ENCODE peak calls at places on chromosomes 13 and 19, in four cellular contexts. One of them, this sample, is unnamed.

GRCh38 chr19:50272263-50272897 is 56.8 kb downstream of the KCNC3 start:
- DNase-seq in mammary epithelial cell: no peak
- DNase-seq in PC-3: no peak
- DNase-seq in neural progenitor cell: no peak
- DNase-seq in this sample: no peak

GRCh38 chr19:13997637-13997962 is 8.5 kb downstream of the RFX1 start:
- DNase-seq in PC-3: no peak
- DNase-seq in neural progenitor cell: no peak
- DNase-seq in mammary epithelial cell: no peak
- DNase-seq in this sample: no peak

GRCh38 chr13:68550330-68550729 is 1320.2 kb upstream of the PCDH9 start:
- DNase-seq in neural progenitor cell: no peak
- DNase-seq in mammary epithelial cell: no peak
- DNase-seq in PC-3: no peak
- DNase-seq in this sample: no peak

GRCh38 chr13:113851480-113851803 is 12.4 kb downstream of the GAS6 start:
- DNase-seq in neural progenitor cell: no peak
- DNase-seq in mammary epithelial cell: no peak
- DNase-seq in PC-3: no peak
- DNase-seq in this sample: no peak

GRCh38 chr19:41577833-41578232 is 1.9 kb downstream of the CEACAM21 start:
- DNase-seq in neural progenitor cell: no peak
- DNase-seq in PC-3: no peak
- DNase-seq in mammary epithelial cell: no peak
- DNase-seq in this sample: no peak

GRCh38 chr19:29537181-29537580 is 11.4 kb downstream of the VSTM2B start:
- DNase-seq in mammary epithelial cell: no peak
- DNase-seq in PC-3: no peak
- DNase-seq in neural progenitor cell: no peak
- DNase-seq in this sample: no peak

GRCh38 chr13:110574161-110574560 is 12.6 kb upstream of the RAB20 start:
- DNase-seq in neural progenitor cell: no peak
- DNase-seq in PC-3: no peak
- DNase-seq in mammary epithelial cell: peak; percentile 7
- DNase-seq in this sample: no peak

GRCh38 chr13:114268344-114269280 is 12.8 kb upstream of the UPF3A start:
- DNase-seq in mammary epithelial cell: no peak
- DNase-seq in PC-3: no peak
- DNase-seq in neural progenitor cell: no peak
- DNase-seq in this sample: no peak

GRCh38 chr19:31083122-31083521 is 266.1 kb downstream of the TSHZ3 start:
- DNase-seq in PC-3: no peak
- DNase-seq in mammary epithelial cell: no peak
- DNase-seq in neural progenitor cell: no peak
- DNase-seq in this sample: no peak

GRCh38 chr19:57512845-57513244 is 13.1 kb downstream of the ZNF773 start:
- DNase-seq in neural progenitor cell: no peak
- DNase-seq in PC-3: no peak
- DNase-seq in mammary epithelial cell: no peak
- DNase-seq in this sample: no peak

GRCh38 chr19:49553451-49554271 is 25.9 kb downstream of the RCN3 start:
- DNase-seq in mammary epithelial cell: peak; percentile 92
- DNase-seq in neural progenitor cell: no peak
- DNase-seq in PC-3: peak; percentile 90
- DNase-seq in this sample: no peak

GRCh38 chr13:105165449-105166125 is 1369.9 kb downstream of the EFNB2 start:
- DNase-seq in neural progenitor cell: no peak
- DNase-seq in mammary epithelial cell: no peak
- DNase-seq in PC-3: no peak
- DNase-seq in this sample: no peak

GRCh38 chr13:104773775-104774174 is 1707.6 kb upstream of the SLC10A2 start:
- DNase-seq in mammary epithelial cell: peak; percentile 32
- DNase-seq in PC-3: peak; percentile 71
- DNase-seq in neural progenitor cell: peak; percentile 81
- DNase-seq in this sample: peak; percentile 44

GRCh38 chr13:49635599-49636433 is 7.5 kb downstream of the ARL11 start:
- DNase-seq in mammary epithelial cell: peak; percentile 64
- DNase-seq in PC-3: no peak
- DNase-seq in neural progenitor cell: no peak
- DNase-seq in this sample: no peak

DNA sequence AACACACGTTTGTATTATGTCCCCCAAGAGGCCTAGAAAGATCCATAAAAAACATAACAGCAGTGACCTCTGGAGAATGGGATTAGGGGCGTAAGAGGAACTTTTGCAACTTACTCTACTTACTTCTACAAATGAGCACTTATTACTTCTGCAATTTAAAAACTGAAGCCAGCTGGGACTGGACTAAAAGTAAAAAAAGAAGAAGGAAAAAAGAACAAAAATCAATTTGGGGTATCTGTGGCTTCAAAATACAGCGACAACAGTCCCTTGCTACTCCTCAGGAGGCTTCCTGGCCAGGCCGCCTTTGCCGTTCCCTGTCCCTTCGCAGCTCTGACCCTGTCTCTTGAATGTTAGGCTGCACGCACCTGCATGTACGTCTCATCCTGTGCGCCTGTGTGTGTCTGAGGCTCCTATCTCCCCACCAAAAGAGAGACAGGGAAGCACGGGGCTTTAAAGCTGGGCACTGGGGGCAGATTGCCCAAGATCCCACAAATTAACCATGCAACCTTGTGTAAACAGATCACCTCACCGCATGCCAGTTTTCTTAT is 12.1 kb upstream of the FKRP start:
- DNase-seq in mammary epithelial cell: no peak
- DNase-seq in PC-3: no peak
- DNase-seq in neural progenitor cell: no peak
- DNase-seq in this sample: no peak
- H3K4me1 ChIP-seq in mammary epithelial cell: peaks cover 26% of the 10 kb centered on the region
- H3K4me1 ChIP-seq in PC-3: peaks cover 43% of the 10 kb centered on the region
- H3K4me1 ChIP-seq in neural progenitor cell: no peaks in the 10 kb centered on the region
- H3K4me1 ChIP-seq in this sample: peaks cover 20% of the 10 kb centered on the region

GRCh38 chr19:575527-576506 is 3.4 kb downstream of the BSG start:
- DNase-seq in PC-3: peak; percentile 75
- DNase-seq in neural progenitor cell: no peak
- DNase-seq in mammary epithelial cell: peak; percentile 68
- DNase-seq in this sample: no peak

GRCh38 chr19:572140-572890 is at the start of gene BSG:
- DNase-seq in PC-3: peak; percentile 95
- DNase-seq in mammary epithelial cell: peak; percentile 98
- DNase-seq in neural progenitor cell: peak; percentile 100
- DNase-seq in this sample: peak; percentile 97

GRCh38 chr19:576768-577438 is 4.5 kb downstream of the BSG start:
- DNase-seq in neural progenitor cell: no peak
- DNase-seq in PC-3: no peak
- DNase-seq in mammary epithelial cell: no peak
- DNase-seq in this sample: no peak

GRCh38 chr19:572891-573825 is 762 bp downstream of the BSG start:
- DNase-seq in PC-3: peak; percentile 47
- DNase-seq in mammary epithelial cell: peak; percentile 50
- DNase-seq in neural progenitor cell: peak; percentile 78
- DNase-seq in this sample: no peak

DNA sequence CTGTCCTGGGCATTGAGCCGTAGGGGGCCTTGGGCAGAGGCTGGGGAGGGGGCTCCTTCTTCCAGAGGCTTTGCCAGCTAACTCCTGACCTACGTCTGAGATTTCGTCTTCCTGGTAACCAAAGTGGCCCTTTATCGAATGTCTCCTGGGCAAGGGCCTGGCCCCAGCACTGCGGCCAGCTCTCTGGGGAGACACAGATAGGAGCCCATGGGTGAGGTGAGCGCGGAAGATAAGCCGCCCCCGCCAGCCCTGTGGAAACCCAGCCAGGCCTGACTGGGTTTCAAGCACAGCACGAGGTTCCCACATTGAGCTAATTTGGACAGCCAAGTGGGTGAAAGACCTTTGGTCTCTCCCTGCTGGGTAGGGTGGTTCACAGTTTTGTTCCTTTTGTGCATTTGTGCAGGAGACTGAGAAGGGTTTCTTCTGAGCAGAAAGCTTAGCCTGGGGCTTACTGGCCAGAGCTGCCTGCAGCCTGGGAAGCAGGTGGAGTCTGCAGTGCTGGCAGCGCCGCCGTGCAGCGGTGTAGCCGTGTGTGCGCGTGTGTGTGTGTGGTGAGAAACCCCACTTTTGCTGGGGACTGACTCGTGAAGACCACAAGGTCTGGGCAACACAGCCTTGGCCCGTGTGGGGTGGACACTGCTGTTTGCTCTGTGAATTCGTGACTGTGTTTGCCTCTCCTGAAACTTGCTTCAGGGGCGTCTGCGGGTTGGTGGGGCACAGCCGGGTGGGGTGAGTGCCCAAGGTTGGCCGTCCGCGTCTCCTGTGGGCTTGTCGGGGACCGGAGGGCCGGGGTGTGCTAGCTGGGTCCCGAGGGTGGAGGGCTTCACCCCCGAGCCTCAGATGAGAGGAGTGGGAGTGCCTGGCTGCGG is 2.5 kb downstream of the BSG start:
- DNase-seq in neural progenitor cell: peak; percentile 77
- DNase-seq in PC-3: peak; percentile 47
- DNase-seq in mammary epithelial cell: no peak
- DNase-seq in this sample: no peak
- H3K4me3 ChIP-seq in neural progenitor cell: peak overlapping the region; percentile 97
- H3K4me3 ChIP-seq in PC-3: peak overlapping the region; percentile 93
- H3K4me3 ChIP-seq in mammary epithelial cell: peak overlapping the region; percentile 6
- H3K4me3 ChIP-seq in this sample: peak overlapping the region; percentile 29

GRCh38 chr19:53130506-53130905 is 2.2 kb downstream of the ZNF415 start:
- DNase-seq in mammary epithelial cell: no peak
- DNase-seq in neural progenitor cell: peak; percentile 49
- DNase-seq in PC-3: no peak
- DNase-seq in this sample: no peak

GRCh38 chr19:53131085-53131484 is 1.6 kb downstream of the ZNF415 start:
- DNase-seq in PC-3: no peak
- DNase-seq in mammary epithelial cell: no peak
- DNase-seq in neural progenitor cell: peak; percentile 35
- DNase-seq in this sample: no peak

GRCh38 chr19:53136432-53136831 is 3.7 kb upstream of the ZNF415 start:
- DNase-seq in PC-3: no peak
- DNase-seq in mammary epithelial cell: no peak
- DNase-seq in neural progenitor cell: no peak
- DNase-seq in this sample: no peak

GRCh38 chr19:53132231-53132991 is at the start of gene ZNF415:
- DNase-seq in PC-3: peak; percentile 60
- DNase-seq in mammary epithelial cell: peak; percentile 64
- DNase-seq in neural progenitor cell: peak; percentile 96
- DNase-seq in this sample: peak; percentile 51

DNA sequence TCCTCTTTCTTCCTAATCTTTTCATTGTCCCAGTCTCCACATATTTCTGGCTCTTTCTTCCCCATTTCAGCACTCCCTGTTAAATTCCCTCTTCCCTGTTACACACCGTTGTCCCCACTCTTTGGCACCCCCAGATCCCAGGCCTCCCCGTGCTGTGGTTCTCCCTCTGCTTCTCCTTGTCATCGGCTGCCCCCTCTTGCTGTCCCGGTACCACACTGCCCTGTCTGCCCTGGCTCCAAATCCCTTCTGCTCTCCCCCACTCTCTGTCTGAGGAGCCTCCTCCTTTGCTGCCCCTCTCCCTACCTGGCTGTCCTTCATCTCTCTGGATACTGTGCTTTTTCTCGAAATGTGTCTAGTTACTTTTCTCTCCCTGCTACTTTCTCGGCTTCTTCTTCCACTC is 978 bp downstream of the ZNF415 start:
- DNase-seq in mammary epithelial cell: no peak
- DNase-seq in neural progenitor cell: peak; percentile 14
- DNase-seq in PC-3: no peak
- DNase-seq in this sample: no peak
- H3K9ac ChIP-seq in mammary epithelial cell: no peak overlapping the region
- H3K9ac ChIP-seq in neural progenitor cell: no peak overlapping the region
- H3K9ac ChIP-seq in PC-3: no peak overlapping the region
- H3K9ac ChIP-seq in this sample: peak overlapping the region; percentile 75

GRCh38 chr19:634975-635652 is 1.8 kb upstream of the POLRMT start:
- DNase-seq in PC-3: no peak
- DNase-seq in neural progenitor cell: no peak
- DNase-seq in mammary epithelial cell: no peak
- DNase-seq in this sample: no peak
- H3K4me1 ChIP-seq in PC-3: peaks cover 5% of the 10 kb centered on the region
- H3K4me1 ChIP-seq in neural progenitor cell: peaks cover 5% of the 10 kb centered on the region
- H3K4me1 ChIP-seq in mammary epithelial cell: peaks cover 22% of the 10 kb centered on the region
- H3K4me1 ChIP-seq in this sample: peaks cover 14% of the 10 kb centered on the region

GRCh38 chr13:21663197-21663596 is 7.7 kb upstream of the FGF9 start:
- DNase-seq in PC-3: peak; percentile 66
- DNase-seq in neural progenitor cell: no peak
- DNase-seq in mammary epithelial cell: peak; percentile 63
- DNase-seq in this sample: no peak
- H3K4me3 ChIP-seq in PC-3: no peak overlapping the region
- H3K4me3 ChIP-seq in neural progenitor cell: no peak overlapping the region
- H3K4me3 ChIP-seq in mammary epithelial cell: no peak overlapping the region
- H3K4me3 ChIP-seq in this sample: no peak overlapping the region

GRCh38 chr13:46071590-46072249 is 19.2 kb upstream of the ZC3H13 start:
- DNase-seq in mammary epithelial cell: no peak
- DNase-seq in neural progenitor cell: no peak
- DNase-seq in PC-3: no peak
- DNase-seq in this sample: no peak
- H3K9ac ChIP-seq in mammary epithelial cell: no peak overlapping the region
- H3K9ac ChIP-seq in neural progenitor cell: no peak overlapping the region
- H3K9ac ChIP-seq in PC-3: no peak overlapping the region
- H3K9ac ChIP-seq in this sample: no peak overlapping the region

DNA sequence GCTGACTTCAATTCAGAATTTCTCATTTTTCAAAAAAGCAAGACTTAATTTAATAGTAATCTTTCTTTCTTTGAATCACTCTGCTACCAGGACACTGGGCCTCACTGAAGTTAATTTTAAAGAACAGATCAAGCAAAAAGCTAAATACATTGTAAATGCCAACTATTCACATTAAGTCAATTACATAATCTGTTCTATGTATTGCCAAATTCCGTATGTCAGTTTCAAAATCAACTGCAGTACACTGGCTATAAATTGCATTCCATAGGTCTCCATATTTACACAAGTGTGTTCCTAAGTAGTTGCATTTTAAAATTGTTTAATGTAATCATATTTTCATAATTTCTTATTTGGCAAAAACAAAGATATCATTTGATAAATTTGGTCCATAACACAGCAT is 10.1 kb downstream of the FOXO1 start:
- DNase-seq in neural progenitor cell: no peak
- DNase-seq in mammary epithelial cell: no peak
- DNase-seq in PC-3: no peak
- DNase-seq in this sample: no peak
- H3K4me1 ChIP-seq in neural progenitor cell: peaks cover 18% of the 10 kb centered on the region
- H3K4me1 ChIP-seq in mammary epithelial cell: peaks cover 9% of the 10 kb centered on the region
- H3K4me1 ChIP-seq in PC-3: peaks cover 4% of the 10 kb centered on the region
- H3K4me1 ChIP-seq in this sample: no peaks in the 10 kb centered on the region

This sample was measured in NT2/D1.